ENCODE peak calls at places on chromosome 14, in five cellular contexts. F is IMR-90, M is lung, C is HFF-Myc, N is AG04450. W is an unnamed sample.

GRCh38 chr14:104642540-104642868 is 37.9 kb upstream of the TMEM179 start:
- DNase-seq in M (no peak), N (no peak), F (no peak), C (no peak), W (no peak)

GRCh38 chr14:87264796-87265195 is 728.2 kb downstream of the GALC start:
- DNase-seq in N (no peak), C (no peak), F (no peak), M (no peak), W (no peak)

GRCh38 chr14:44444454-44444853 is 62.6 kb downstream of the FSCB start:
- DNase-seq in M (no peak), N (no peak), F (no peak), C (no peak), W (no peak)

GRCh38 chr14:81401420-81402122 is 1.4 kb upstream of the STON2 start:
- DNase-seq in F (peak), N (peak), C (peak), M (no peak), W (no peak)

GRCh38 chr14:106845286-106846087 is 1319.1 kb downstream of the TMEM121 start:
- DNase-seq in C (no peak), N (no peak), M (peak), F (no peak), W (peak)

GRCh38 chr14:63787995-63788946 is 60.4 kb upstream of the SGPP1 start:
- DNase-seq in F (no peak), N (no peak), C (no peak), M (no peak), W (no peak)

GRCh38 chr14:79464468-79464867 is 746.8 kb downstream of the DIO2 start:
- DNase-seq in F (peak), M (no peak), N (no peak), C (no peak), W (peak)

GRCh38 chr14:44759263-44759662 is 202.5 kb downstream of the KLHL28 start:
- DNase-seq in F (no peak), C (no peak), M (no peak), N (no peak), W (no peak)

GRCh38 chr14:57290753-57291152 is 22.0 kb downstream of the AP5M1 start:
- DNase-seq in F (no peak), M (no peak), N (no peak), C (no peak), W (no peak)

GRCh38 chr14:47710581-47710980 is 35.2 kb upstream of the MDGA2 start:
- DNase-seq in C (no peak), F (no peak), M (no peak), N (no peak), W (no peak)

GRCh38 chr14:67618617-67619063 is 1.1 kb upstream of the ARG2 start:
- DNase-seq in M (no peak), N (peak), C (peak), F (peak), W (peak)
- H3K4me3 ChIP-seq in M (no peak), N (no peak), C (no peak), F (no peak), W (no peak)

DNA sequence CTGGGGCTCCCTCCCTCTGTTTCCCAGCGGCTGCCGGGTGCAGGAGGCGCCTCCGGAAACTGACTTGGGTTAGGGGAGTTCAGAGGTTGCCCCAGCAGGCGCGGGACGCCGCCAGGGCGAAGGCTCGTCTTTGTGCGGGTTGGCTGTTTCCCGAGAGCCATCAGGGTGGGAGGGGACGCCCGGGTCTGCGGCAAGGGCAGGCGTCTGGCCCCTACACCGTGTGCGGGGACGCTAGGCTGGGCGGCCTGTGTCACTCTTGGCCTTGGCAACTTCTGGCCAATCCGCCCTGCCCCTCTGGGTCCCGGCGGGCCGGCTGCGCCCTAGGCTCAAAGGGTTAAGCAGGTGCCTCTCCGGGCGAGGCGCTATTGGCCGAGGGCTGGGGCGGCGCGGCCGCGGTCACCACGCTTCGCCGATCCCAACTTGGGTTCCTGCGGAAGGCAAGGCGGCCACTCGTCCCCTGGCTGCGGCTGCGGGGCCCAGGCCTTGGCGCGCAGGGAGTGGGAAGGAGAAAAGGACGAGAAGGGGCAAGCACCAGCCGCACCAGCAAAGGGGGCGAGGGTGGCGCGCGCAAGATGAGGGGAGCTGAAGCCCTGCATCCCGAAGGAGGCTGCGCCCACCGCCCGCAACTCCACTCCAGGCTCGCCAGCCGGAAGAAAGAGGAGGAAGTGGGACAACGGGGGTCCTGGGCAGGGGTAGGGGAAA is 5.6 kb upstream of the NPAS3 start:
- DNase-seq in F (no peak), N (no peak), M (no peak), C (no peak), W (no peak)
- H3K4me3 ChIP-seq in F (no peak), N (no peak), M (no peak), C (peak), W (no peak)

DNA sequence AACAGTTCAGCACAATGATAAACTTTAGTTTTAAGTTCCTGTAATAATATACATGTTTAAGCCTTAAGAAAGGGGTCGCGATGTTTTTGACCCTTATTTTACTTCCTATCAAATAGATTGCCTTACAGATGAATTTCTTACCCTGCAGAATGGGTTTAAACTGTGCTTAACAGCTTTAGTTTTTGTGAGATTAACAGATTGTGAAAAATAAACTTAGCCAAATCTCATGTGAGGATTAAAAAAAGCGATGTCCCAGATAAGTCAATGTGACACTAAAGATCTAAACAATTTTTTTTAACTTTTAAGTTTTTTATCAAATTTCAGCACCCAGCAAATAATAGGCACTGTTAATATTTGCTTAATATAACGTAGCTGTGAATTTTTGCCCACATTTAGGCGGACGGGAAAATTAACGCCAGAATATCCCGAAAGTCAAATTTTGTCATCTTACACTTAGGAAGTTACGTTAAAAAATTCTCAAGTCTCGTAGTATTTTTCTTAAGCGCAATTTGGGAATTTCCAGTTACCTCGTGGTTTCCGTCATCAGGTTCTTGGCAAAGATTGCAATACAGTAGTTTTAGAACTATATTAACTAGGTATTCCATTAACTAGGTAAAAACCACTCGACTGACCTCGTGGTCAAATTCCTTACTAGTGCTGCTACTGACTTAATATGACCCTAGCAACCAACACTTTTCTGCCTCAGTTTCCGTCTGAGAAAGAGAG is 1.2 kb downstream of the HNRNPC start:
- DNase-seq in M (no peak), C (no peak), N (no peak), F (peak), W (no peak)
- H3K4me3 ChIP-seq in M (peak), C (peak), N (peak), F (peak), W (peak)

DNA sequence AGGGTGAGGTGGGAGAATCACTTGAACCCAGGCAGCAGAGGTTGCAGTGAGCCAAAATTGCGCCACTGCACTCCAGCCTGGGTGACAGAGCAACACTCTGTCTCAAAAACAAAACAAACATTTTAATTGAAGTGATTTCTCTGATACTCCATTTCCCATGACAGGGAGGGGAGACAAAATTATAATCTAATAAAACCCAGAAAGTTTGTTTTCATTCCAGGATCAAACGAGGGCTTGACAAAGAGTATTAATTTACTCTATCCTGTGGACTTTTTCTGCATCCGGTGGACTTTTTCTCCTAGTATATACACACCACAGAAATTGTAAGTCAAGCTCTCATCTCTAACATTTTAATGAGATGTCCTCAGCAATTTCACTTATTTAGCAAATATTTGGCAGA is 14.5 kb upstream of the AP4S1 start:
- DNase-seq in M (no peak), N (no peak), F (no peak), C (no peak), W (no peak)
- H3K4me3 ChIP-seq in M (no peak), N (no peak), F (no peak), C (no peak), W (no peak)